ENCODE peak calls at places on chromosomes 3 and 15, in four cellular contexts. I, L, F and C are unnamed samples.

GRCh38 chr3:181719298-181719859 is 7.7 kb downstream of the SOX2 start:
- DNase-seq in I (no peak), L (no peak), F (peak), C (no peak)

GRCh38 chr3:158683216-158683975 is 10.9 kb upstream of the LXN start:
- DNase-seq in I (no peak), L (peak), F (no peak), C (no peak)

GRCh38 chr15:49490963-49491362 is 67.9 kb downstream of the FGF7 start:
- DNase-seq in I (no peak), L (no peak), F (no peak), C (no peak)

GRCh38 chr3:23071758-23072157 is 131.4 kb upstream of the UBE2E2 start:
- DNase-seq in I (no peak), L (no peak), F (no peak), C (no peak)

GRCh38 chr3:8996681-8997121 is 33.4 kb upstream of the RAD18 start:
- DNase-seq in I (no peak), L (peak), F (no peak), C (peak)

GRCh38 chr3:136266468-136266867 is 16.3 kb downstream of the PCCB start:
- DNase-seq in I (no peak), L (peak), F (no peak), C (no peak)

GRCh38 chr3:152096280-152096679 is 172.4 kb upstream of the MBNL1 start:
- DNase-seq in I (no peak), L (no peak), F (no peak), C (no peak)

GRCh38 chr3:45035441-45036301 is 9.6 kb downstream of the CLEC3B start:
- DNase-seq in I (no peak), L (peak), F (peak), C (peak)

GRCh38 chr3:124248471-124249028 is 256.6 kb upstream of the ROPN1 start:
- DNase-seq in I (no peak), L (peak), F (no peak), C (no peak)

GRCh38 chr3:126442099-126442848 is 33.4 kb downstream of the ZXDC start:
- DNase-seq in I (no peak), L (no peak), F (no peak), C (no peak)

GRCh38 chr3:179015551-179016020 is 56.0 kb downstream of the ZMAT3 start:
- DNase-seq in I (peak), L (peak), F (peak), C (no peak)

GRCh38 chr15:73850228-73850627 is 23.1 kb upstream of the TBC1D21 start:
- DNase-seq in I (no peak), L (no peak), F (no peak), C (no peak)

GRCh38 chr3:55534876-55535275 is 47.8 kb upstream of the WNT5A start:
- DNase-seq in I (no peak), L (no peak), F (no peak), C (no peak)

GRCh38 chr3:115822572-115822971 is 199.3 kb downstream of the GAP43 start:
- DNase-seq in I (no peak), L (no peak), F (no peak), C (no peak)

GRCh38 chr15:48861813-48862431 is 16.0 kb upstream of the EID1 start:
- DNase-seq in I (peak), L (peak), F (no peak), C (no peak)

GRCh38 chr3:197298858-197299854 is 744 bp upstream of the DLG1 start:
- DNase-seq in I (peak), L (peak), F (peak), C (peak)

GRCh38 chr3:42042747-42043115 is 48.4 kb upstream of the TRAK1 start:
- DNase-seq in I (no peak), L (no peak), F (no peak), C (no peak)

GRCh38 chr15:50190723-50191122 is 8.7 kb downstream of the SLC27A2 start:
- DNase-seq in I (no peak), L (no peak), F (no peak), C (no peak)

GRCh38 chr3:71269896-71270295 is 313.6 kb downstream of the FOXP1 start:
- DNase-seq in I (no peak), L (no peak), F (no peak), C (no peak)

GRCh38 chr15:97972366-97972765 is 11.9 kb downstream of the ARRDC4 start:
- DNase-seq in I (no peak), L (no peak), F (no peak), C (no peak)

GRCh38 chr15:78203346-78204225 is 30.8 kb downstream of the ACSBG1 start:
- DNase-seq in I (no peak), L (no peak), F (peak), C (peak)

GRCh38 chr3:172448661-172449467 is 608 bp upstream of the GHSR start:
- DNase-seq in I (no peak), L (no peak), F (peak), C (peak)

GRCh38 chr3:187967097-187967496 is 186.9 kb upstream of the LPP start:
- DNase-seq in I (no peak), L (no peak), F (no peak), C (no peak)

GRCh38 chr15:87564666-87565065 is 691.9 kb downstream of the NTRK3 start:
- DNase-seq in I (no peak), L (no peak), F (no peak), C (no peak)

GRCh38 chr3:119352863-119353527 is 58.8 kb downstream of the ARHGAP31 start:
- DNase-seq in I (no peak), L (peak), F (no peak), C (no peak)

GRCh38 chr3:154161806-154162205 is 40.6 kb downstream of the ARHGEF26 start:
- DNase-seq in I (no peak), L (no peak), F (no peak), C (no peak)

GRCh38 chr15:96331141-96331941 is 841 bp downstream of the NR2F2 start:
- DNase-seq in I (peak), L (peak), F (peak), C (peak)

GRCh38 chr15:40878785-40879184 is 4.8 kb upstream of the RHOV start:
- DNase-seq in I (no peak), L (peak), F (no peak), C (no peak)

GRCh38 chr3:174937488-174937887 is 78.4 kb downstream of the NAALADL2 start:
- DNase-seq in I (no peak), L (peak), F (no peak), C (no peak)

GRCh38 chr3:188683032-188683491 is 488.7 kb upstream of the TPRG1 start:
- DNase-seq in I (no peak), L (peak), F (no peak), C (no peak)

GRCh38 chr3:195154793-195155535 is 116.0 kb downstream of the XXYLT1 start:
- DNase-seq in I (no peak), L (peak), F (no peak), C (no peak)

GRCh38 chr3:98750520-98750919 is 12.6 kb upstream of the ST3GAL6 start:
- DNase-seq in I (no peak), L (no peak), F (no peak), C (no peak)

GRCh38 chr3:129415378-129415777 is 13.1 kb downstream of the EFCAB12 start:
- DNase-seq in I (no peak), L (no peak), F (no peak), C (no peak)

GRCh38 chr15:52078197-52078875 is 34.2 kb downstream of the BCL2L10 start:
- DNase-seq in I (no peak), L (no peak), F (no peak), C (no peak)

GRCh38 chr3:88044411-88044810 is 14.4 kb downstream of the CGGBP1 start:
- DNase-seq in I (no peak), L (no peak), F (no peak), C (no peak)

GRCh38 chr3:139458348-139458747 is 18.0 kb downstream of the RBP2 start:
- DNase-seq in I (no peak), L (no peak), F (no peak), C (no peak)

GRCh38 chr3:139455855-139456254 is 20.5 kb downstream of the RBP2 start:
- DNase-seq in I (no peak), L (no peak), F (no peak), C (no peak)

GRCh38 chr3:139456391-139456790 is 19.9 kb downstream of the RBP2 start:
- DNase-seq in I (no peak), L (no peak), F (no peak), C (no peak)

GRCh38 chr3:139460096-139460495 is 16.2 kb downstream of the RBP2 start:
- DNase-seq in I (no peak), L (no peak), F (no peak), C (no peak)

GRCh38 chr3:139457066-139457465 is 19.2 kb downstream of the RBP2 start:
- DNase-seq in I (no peak), L (no peak), F (no peak), C (no peak)
- H2BK12ac ChIP-seq in I (no peak), L (no peak), F (peak), C (no peak)

DNA sequence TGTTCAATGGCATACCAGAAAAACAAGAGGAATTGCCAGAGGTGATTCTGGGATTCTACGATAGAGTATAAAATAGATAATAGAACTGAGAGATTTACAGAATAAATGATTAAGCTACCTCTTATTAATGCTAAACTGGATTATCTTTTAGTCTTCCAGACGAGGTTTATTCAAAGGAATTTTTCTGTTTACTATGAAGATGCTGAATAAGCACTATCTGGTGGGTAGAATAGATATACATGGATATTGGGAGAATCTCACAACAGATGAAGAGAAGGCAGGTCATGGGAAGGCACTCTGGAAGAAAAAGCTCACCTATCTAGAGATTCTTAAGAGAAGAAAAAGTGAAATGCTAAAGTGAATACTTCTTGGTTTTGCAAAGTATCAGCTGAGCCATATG is 11.2 kb downstream of the CIP2A start:
- DNase-seq in I (no peak), L (no peak), F (no peak), C (no peak)
- H2BK15ac ChIP-seq in I (no peak), L (no peak), F (no peak), C (no peak)

GRCh38 chr3:32883817-32884216 is 66.0 kb downstream of the TRIM71 start:
- DNase-seq in I (no peak), L (no peak), F (no peak), C (no peak)

GRCh38 chr3:32884532-32885031 is 66.8 kb downstream of the TRIM71 start:
- DNase-seq in I (no peak), L (no peak), F (no peak), C (no peak)

GRCh38 chr3:32881624-32882023 is 63.8 kb downstream of the TRIM71 start:
- DNase-seq in I (no peak), L (no peak), F (no peak), C (no peak)

GRCh38 chr3:32882180-32882579 is 64.4 kb downstream of the TRIM71 start:
- DNase-seq in I (no peak), L (no peak), F (no peak), C (no peak)

GRCh38 chr3:32882603-32883025 is 64.8 kb downstream of the TRIM71 start:
- DNase-seq in I (no peak), L (no peak), F (no peak), C (no peak)
- H2BK12ac ChIP-seq in I (no peak), L (no peak), F (no peak), C (no peak)

GRCh38 chr3:78887608-78888011 is 880.2 kb downstream of the ROBO1 start:
- DNase-seq in I (no peak), L (peak), F (no peak), C (no peak)

GRCh38 chr3:78893161-78893560 is 874.6 kb downstream of the ROBO1 start:
- DNase-seq in I (no peak), L (no peak), F (no peak), C (no peak)

GRCh38 chr3:78887029-78887428 is 880.8 kb downstream of the ROBO1 start:
- DNase-seq in I (no peak), L (peak), F (no peak), C (no peak)

GRCh38 chr3:78888650-78889049 is 879.1 kb downstream of the ROBO1 start:
- DNase-seq in I (no peak), L (peak), F (no peak), C (no peak)

DNA sequence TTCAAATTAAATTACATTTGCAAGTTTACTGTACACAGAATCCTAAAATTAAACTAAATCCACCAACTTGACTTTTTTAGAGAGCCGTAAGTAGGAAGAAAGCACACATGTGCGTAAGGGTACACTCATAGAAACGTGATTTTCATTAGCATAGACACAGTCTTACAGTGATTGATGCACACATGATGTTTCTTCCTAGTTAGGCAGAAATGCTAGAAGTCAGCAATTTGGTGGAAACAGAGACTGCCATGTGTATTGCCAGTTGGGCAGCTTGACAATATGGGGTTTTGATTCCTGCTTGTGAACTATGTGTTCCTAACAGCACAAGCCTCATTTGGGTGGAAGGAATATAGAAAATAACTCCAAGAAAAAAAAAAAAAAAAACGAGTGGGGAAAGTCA is 878.5 kb downstream of the ROBO1 start:
- DNase-seq in I (no peak), L (no peak), F (no peak), C (no peak)
- H2BK15ac ChIP-seq in I (no peak), L (no peak), F (no peak), C (no peak)

DNA sequence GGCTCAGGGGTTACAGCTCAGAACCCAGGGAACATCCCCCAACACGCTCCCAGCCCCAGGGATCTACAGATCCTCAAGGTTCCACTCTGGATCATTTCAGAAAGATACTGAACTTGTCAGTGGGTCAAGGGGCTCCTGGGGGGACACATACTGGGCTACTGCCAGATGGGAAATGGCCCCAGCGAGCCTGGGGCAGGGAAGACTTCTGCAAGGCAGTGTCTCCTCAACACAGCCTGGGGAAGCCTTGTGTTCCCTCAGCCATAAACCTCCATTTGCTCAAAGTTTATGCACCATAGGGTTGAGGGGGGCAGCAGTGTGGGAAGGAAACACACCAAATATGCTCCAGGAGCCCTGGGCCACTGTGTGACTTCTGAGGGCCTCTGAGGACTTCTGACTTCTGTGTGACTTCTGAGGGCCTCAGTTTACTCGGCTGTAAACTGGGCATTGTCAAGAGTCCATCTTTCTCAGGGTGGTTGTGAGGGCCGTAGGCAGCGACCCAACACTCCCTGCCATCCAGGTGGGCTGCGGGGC is 58.4 kb downstream of the IQSEC1 start:
- DNase-seq in I (no peak), L (no peak), F (no peak), C (no peak)
- H2BK12ac ChIP-seq in I (no peak), L (no peak), F (no peak), C (no peak)

GRCh38 chr3:128107809-128108208 is 15.8 kb downstream of the RUVBL1 start:
- DNase-seq in I (no peak), L (no peak), F (no peak), C (no peak)

GRCh38 chr3:128113817-128114794 is 9.5 kb downstream of the RUVBL1 start:
- DNase-seq in I (no peak), L (no peak), F (no peak), C (no peak)

GRCh38 chr3:128111147-128111546 is 12.5 kb downstream of the RUVBL1 start:
- DNase-seq in I (no peak), L (no peak), F (no peak), C (no peak)

DNA sequence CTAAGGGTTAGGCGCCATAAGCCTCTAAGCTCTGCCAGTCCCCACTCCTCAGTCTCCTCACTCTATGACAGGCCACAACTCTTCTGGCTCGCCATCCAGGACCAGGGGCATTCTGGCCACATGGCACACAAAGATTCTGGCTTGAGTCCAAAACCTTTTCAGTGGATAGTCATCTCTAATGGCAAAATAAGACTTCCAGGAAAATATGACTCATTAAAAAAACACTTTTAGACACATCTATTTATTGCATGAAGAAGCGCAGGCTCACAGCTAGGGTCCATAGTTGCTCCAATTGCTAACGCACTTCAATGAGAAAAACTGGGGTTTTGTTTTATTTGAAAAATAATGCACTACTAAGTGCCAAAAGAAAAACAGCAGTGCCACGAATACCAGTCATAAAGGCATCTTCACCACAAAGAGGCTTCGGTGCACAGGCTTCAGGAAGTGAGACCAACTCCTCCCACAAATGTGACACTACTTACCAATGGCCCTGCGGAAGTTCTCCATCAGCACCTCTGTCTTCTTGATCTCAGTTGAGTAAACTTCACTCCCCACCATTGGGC is 11.1 kb downstream of the RUVBL1 start:
- DNase-seq in I (no peak), L (peak), F (no peak), C (no peak)
- H2BK15ac ChIP-seq in I (no peak), L (no peak), F (no peak), C (no peak)

GRCh38 chr3:46206284-46206683 is 1.8 kb downstream of the CCR1 start:
- DNase-seq in I (no peak), L (no peak), F (no peak), C (no peak)

GRCh38 chr3:46209053-46209452 is 940 bp upstream of the CCR1 start:
- DNase-seq in I (no peak), L (no peak), F (no peak), C (no peak)

GRCh38 chr3:46205286-46205960 is 2.7 kb downstream of the CCR1 start:
- DNase-seq in I (no peak), L (no peak), F (no peak), C (no peak)

GRCh38 chr3:46209751-46210470 is 1.8 kb upstream of the CCR1 start:
- DNase-seq in I (no peak), L (no peak), F (no peak), C (no peak)

GRCh38 chr3:46208167-46208704 is at the start of gene CCR1:
- DNase-seq in I (peak), L (peak), F (peak), C (peak)
- H2BK12ac ChIP-seq in I (no peak), L (no peak), F (no peak), C (no peak)

GRCh38 chr15:88650556-88650955 is 11.7 kb downstream of the ISG20 start:
- DNase-seq in I (no peak), L (no peak), F (no peak), C (no peak)

GRCh38 chr15:88648357-88649214 is 9.8 kb downstream of the ISG20 start:
- DNase-seq in I (no peak), L (peak), F (peak), C (no peak)

GRCh38 chr15:88651293-88651692 is 12.5 kb downstream of the ISG20 start:
- DNase-seq in I (no peak), L (no peak), F (peak), C (no peak)

GRCh38 chr15:88649286-88649733 is 10.5 kb downstream of the ISG20 start:
- DNase-seq in I (no peak), L (peak), F (no peak), C (no peak)

GRCh38 chr15:88649753-88650551 is 11.1 kb downstream of the ISG20 start:
- DNase-seq in I (no peak), L (no peak), F (peak), C (no peak)
- H2BK15ac ChIP-seq in I (no peak), L (no peak), F (no peak), C (no peak)

GRCh38 chr3:189718215-189718614 is 87.0 kb downstream of the TP63 start:
- DNase-seq in I (no peak), L (no peak), F (no peak), C (no peak)
- H2BK12ac ChIP-seq in I (no peak), L (no peak), F (no peak), C (no peak)

DNA sequence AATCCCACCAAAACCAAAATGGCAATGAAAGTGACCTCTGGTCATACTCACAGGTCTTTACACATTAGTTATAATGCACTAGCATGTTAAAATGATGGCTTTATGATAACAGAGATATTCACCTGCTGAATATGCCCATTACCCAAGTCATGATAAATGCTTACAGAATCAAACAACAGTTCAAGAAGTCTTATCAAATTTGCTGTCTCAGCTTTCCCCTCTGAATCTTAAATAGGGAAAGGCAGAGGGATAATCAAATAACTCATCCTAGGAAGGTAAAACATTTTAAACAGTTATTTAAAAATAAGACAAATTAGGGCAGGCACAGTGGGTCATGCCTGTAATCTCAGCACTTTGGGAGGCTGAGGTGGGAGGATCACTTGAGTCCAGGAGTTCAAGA is 52.8 kb upstream of the CRBN start:
- DNase-seq in I (no peak), L (no peak), F (no peak), C (no peak)
- H2BK15ac ChIP-seq in I (no peak), L (no peak), F (no peak), C (no peak)